ENCODE peak calls at places on chromosomes 7 and 10, in six cellular contexts. B, P, O, X, T and D are unnamed samples.

GRCh38 chr7:96800824-96801223 is 91.2 kb upstream of the SEM1 start:
- DNase-seq in B (no peak), P (no peak), O (no peak), X (no peak), T (no peak), D (no peak)

GRCh38 chr10:29811751-29812427 is 177.1 kb upstream of the SVIL start:
- DNase-seq in B (no peak), P (no peak), O (no peak), X (peak), T (no peak), D (peak)

GRCh38 chr10:113108948-113109347 is 158.9 kb downstream of the TCF7L2 start:
- DNase-seq in B (no peak), P (no peak), O (no peak), X (no peak), T (no peak), D (no peak)

GRCh38 chr7:94392391-94392782 is 2.3 kb upstream of the COL1A2 start:
- DNase-seq in B (no peak), P (no peak), O (no peak), X (no peak), T (no peak), D (no peak)

GRCh38 chr10:718143-718700 is 28.8 kb upstream of the DIP2C start:
- DNase-seq in B (no peak), P (no peak), O (no peak), X (no peak), T (no peak), D (no peak)

GRCh38 chr7:68425377-68425776 is 1172.9 kb upstream of the AUTS2 start:
- DNase-seq in B (no peak), P (no peak), O (no peak), X (no peak), T (no peak), D (no peak)

GRCh38 chr10:98374176-98374969 is 40.6 kb downstream of the PYROXD2 start:
- DNase-seq in B (no peak), P (no peak), O (no peak), X (peak), T (no peak), D (no peak)

GRCh38 chr7:585229-585711 is 65.6 kb upstream of the PDGFA start:
- DNase-seq in B (no peak), P (no peak), O (no peak), X (peak), T (peak), D (no peak)

GRCh38 chr10:80168679-80169380 is 36.3 kb downstream of the PLAC9 start:
- DNase-seq in B (no peak), P (peak), O (peak), X (no peak), T (no peak), D (no peak)

GRCh38 chr10:99506416-99506815 is 26.3 kb upstream of the NKX2-3 start:
- DNase-seq in B (no peak), P (no peak), O (no peak), X (no peak), T (no peak), D (no peak)

GRCh38 chr7:111308691-111309090 is 217.8 kb downstream of the LRRN3 start:
- DNase-seq in B (no peak), P (no peak), O (no peak), X (no peak), T (no peak), D (no peak)

GRCh38 chr7:133437544-133437943 is 184.7 kb downstream of the EXOC4 start:
- DNase-seq in B (no peak), P (no peak), O (no peak), X (no peak), T (no peak), D (no peak)

GRCh38 chr7:133433165-133433812 is 180.4 kb downstream of the EXOC4 start:
- DNase-seq in B (no peak), P (no peak), O (no peak), X (no peak), T (no peak), D (no peak)

GRCh38 chr7:133436014-133436428 is 183.1 kb downstream of the EXOC4 start:
- DNase-seq in B (no peak), P (no peak), O (no peak), X (peak), T (no peak), D (no peak)

GRCh38 chr7:133431134-133431711 is 178.3 kb downstream of the EXOC4 start:
- DNase-seq in B (no peak), P (no peak), O (no peak), X (no peak), T (no peak), D (no peak)

DNA sequence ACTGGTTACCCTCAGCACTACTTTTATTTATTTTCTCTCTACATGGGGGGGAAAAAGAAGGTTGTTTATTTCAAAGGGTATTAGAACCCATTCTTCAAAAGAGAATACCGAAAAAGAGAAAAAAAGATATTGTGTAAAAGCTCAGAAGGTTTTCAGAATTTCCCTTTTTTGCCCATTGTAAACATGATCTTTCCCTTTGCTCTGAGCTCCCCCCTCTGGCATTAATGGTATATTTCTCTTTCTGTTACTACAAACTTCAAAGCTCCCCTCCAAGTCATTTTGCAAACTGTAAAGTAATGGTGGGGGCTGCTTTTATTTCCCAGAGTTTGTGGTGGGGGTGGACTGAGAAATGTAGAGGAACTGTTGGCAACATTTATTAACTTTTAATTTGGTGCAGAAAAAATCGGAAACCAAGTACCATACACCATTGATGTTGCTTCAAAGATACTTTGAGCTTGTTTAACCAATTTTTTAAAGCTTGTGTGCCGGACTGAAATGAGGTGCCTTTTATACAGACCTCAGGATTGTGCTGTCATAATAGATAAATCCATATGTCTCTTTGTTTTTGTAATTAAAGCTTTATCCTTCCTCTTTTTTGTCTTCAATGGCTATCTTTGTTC is 181.5 kb downstream of the EXOC4 start:
- DNase-seq in B (no peak), P (peak), O (no peak), X (no peak), T (no peak), D (no peak)
- TF ChIP-seq CTCF in B (peak), P (peak), O (no peak), X (peak), T (peak), D (no peak)

GRCh38 chr10:17872191-17873091 is 63.3 kb downstream of the MRC1 start:
- DNase-seq in B (no peak), P (no peak), O (peak), X (peak), T (no peak), D (peak)
- TF ChIP-seq CTCF in B (peak), P (no peak), O (peak), X (peak), T (peak), D (peak)

DNA sequence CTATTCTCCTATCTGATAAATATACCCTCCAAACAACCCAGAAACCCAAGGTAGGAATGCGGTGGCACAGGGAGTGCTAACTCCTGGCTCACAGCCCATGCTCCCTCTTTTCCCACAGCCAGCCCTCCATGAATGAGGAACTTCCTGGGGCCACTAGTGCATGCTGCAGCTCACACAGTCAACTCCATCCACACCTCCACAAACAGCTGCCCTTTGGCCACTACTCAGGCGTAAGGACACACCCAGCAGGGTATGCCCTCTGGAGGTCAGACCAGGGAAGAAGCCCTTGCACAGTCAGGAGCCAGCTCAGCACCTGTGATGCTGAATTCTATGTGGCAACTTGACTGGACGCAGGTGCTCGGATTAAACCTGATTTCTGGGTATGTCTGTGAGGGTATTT is 85.2 kb upstream of the PIK3CG start:
- DNase-seq in B (peak), P (no peak), O (peak), X (no peak), T (no peak), D (peak)
- TF ChIP-seq CTCF in B (peak), P (peak), O (no peak), X (no peak), T (no peak), D (peak)

GRCh38 chr7:144671429-144671828 is 164.4 kb downstream of the TPK1 start:
- DNase-seq in B (no peak), P (no peak), O (no peak), X (no peak), T (no peak), D (no peak)

GRCh38 chr7:144674550-144674949 is 161.3 kb downstream of the TPK1 start:
- DNase-seq in B (no peak), P (no peak), O (no peak), X (no peak), T (no peak), D (no peak)

GRCh38 chr7:144672869-144673268 is 163.0 kb downstream of the TPK1 start:
- DNase-seq in B (no peak), P (no peak), O (no peak), X (no peak), T (no peak), D (no peak)

GRCh38 chr7:144676492-144676891 is 159.4 kb downstream of the TPK1 start:
- DNase-seq in B (no peak), P (no peak), O (no peak), X (no peak), T (no peak), D (no peak)
- TF ChIP-seq CTCF in B (no peak), P (no peak), O (no peak), X (no peak), T (no peak), D (no peak)